ENCODE peak calls at places on chromosome 17, in six cellular contexts. W, Q, R, H, X and T are unnamed samples.

GRCh38 chr17:61461967-61462733 is 9.9 kb downstream of the TBX4 start:
- DNase-seq in W (peak; percentile 52), Q (peak; percentile 52), X (no peak), R (peak; percentile 59), H (no peak), T (peak; percentile 50)

GRCh38 chr17:8237175-8237574 is 10.7 kb downstream of the CTC1 start:
- DNase-seq in X (no peak), Q (no peak), R (peak; percentile 51), H (no peak), W (no peak), T (no peak)

GRCh38 chr17:51947160-51947559 is 211.4 kb downstream of the CA10 start:
- DNase-seq in H (no peak), Q (no peak), W (no peak), R (peak; percentile 21), X (no peak), T (no peak)

GRCh38 chr17:41768682-41769288 is 17.7 kb downstream of the JUP start:
- DNase-seq in Q (no peak), R (peak; percentile 4), H (no peak), X (no peak), W (no peak), T (no peak)

GRCh38 chr17:918102-918740 is 61.4 kb downstream of the NXN start:
- DNase-seq in Q (no peak), W (peak; percentile 35), X (no peak), R (peak; percentile 56), H (no peak), T (no peak)

GRCh38 chr17:5260542-5260941 is 21.5 kb upstream of the RABEP1 start:
- DNase-seq in X (no peak), W (no peak), R (no peak), Q (no peak), H (no peak), T (no peak)

GRCh38 chr17:57985675-57985974 is 2.4 kb downstream of the VEZF1 start:
- DNase-seq in W (peak; percentile 83), X (no peak), H (no peak), R (no peak), Q (no peak), T (no peak)

GRCh38 chr17:3526491-3526890 is 31.1 kb downstream of the TRPV3 start:
- DNase-seq in X (no peak), W (no peak), R (no peak), H (no peak), Q (no peak), T (no peak)

GRCh38 chr17:64200080-64201042 is 62.7 kb downstream of the TEX2 start:
- DNase-seq in W (peak; percentile 66), R (no peak), H (peak; percentile 23), X (no peak), Q (peak; percentile 16), T (no peak)

GRCh38 chr17:50934672-50935200 is 68.6 kb upstream of the TOB1 start:
- DNase-seq in R (no peak), W (no peak), H (no peak), X (no peak), Q (no peak), T (no peak)

GRCh38 chr17:9648521-9649110 is 3.3 kb downstream of the USP43 start:
- DNase-seq in W (no peak), H (no peak), R (no peak), X (no peak), Q (peak; percentile 78), T (peak; percentile 50)

GRCh38 chr17:4789701-4789950 is 862 bp downstream of the GLTPD2 start:
- DNase-seq in X (peak; percentile 32), H (no peak), W (no peak), R (no peak), Q (peak; percentile 64), T (no peak)

GRCh38 chr17:69250641-69251040 is 22.0 kb upstream of the ABCA10 start:
- DNase-seq in W (peak; percentile 6), Q (no peak), X (no peak), R (no peak), H (no peak), T (no peak)

GRCh38 chr17:43791589-43791988 is 11.4 kb downstream of the CFAP97D1 start:
- DNase-seq in H (no peak), X (peak; percentile 82), Q (peak; percentile 76), W (peak; percentile 51), R (no peak), T (peak; percentile 34)

GRCh38 chr17:17723354-17724261 is 42.4 kb downstream of the RAI1 start:
- DNase-seq in W (peak; percentile 92), X (no peak), Q (peak; percentile 71), R (peak; percentile 85), H (no peak), T (peak; percentile 77)

GRCh38 chr17:9268546-9268945 is 247.2 kb downstream of the NTN1 start:
- DNase-seq in H (no peak), X (no peak), W (peak; percentile 42), R (no peak), Q (no peak), T (no peak)

GRCh38 chr17:83116783-83117555 is 37.6 kb downstream of the METRNL start:
- DNase-seq in H (no peak), W (no peak), Q (no peak), X (no peak), R (no peak), T (no peak)

GRCh38 chr17:10059684-10060211 is 138.7 kb downstream of the GAS7 start:
- DNase-seq in W (peak; percentile 38), H (peak; percentile 52), Q (peak; percentile 41), R (peak; percentile 39), X (no peak), T (no peak)

GRCh38 chr17:68378202-68379149 is 78.8 kb downstream of the WIPI1 start:
- DNase-seq in R (peak; percentile 85), W (peak; percentile 99), Q (peak; percentile 69), H (no peak), X (peak; percentile 63), T (peak; percentile 31)

GRCh38 chr17:10053976-10054551 is 144.3 kb downstream of the GAS7 start:
- DNase-seq in Q (no peak), X (no peak), H (no peak), W (no peak), R (no peak), T (no peak)

GRCh38 chr17:64682261-64683181 is 20.4 kb upstream of the SMURF2 start:
- DNase-seq in H (no peak), W (peak; percentile 65), R (no peak), Q (no peak), X (no peak), T (no peak)

GRCh38 chr17:68646626-68647526 is 45.7 kb upstream of the FAM20A start:
- DNase-seq in W (peak; percentile 21), Q (no peak), X (no peak), H (no peak), R (no peak), T (no peak)

GRCh38 chr17:81991684-81992513 is 14.5 kb downstream of the ASPSCR1 start:
- DNase-seq in Q (no peak), X (no peak), H (no peak), W (peak; percentile 89), R (peak; percentile 79), T (peak; percentile 66)

GRCh38 chr17:21275047-21275578 is 9.4 kb upstream of the MAP2K3 start:
- DNase-seq in H (no peak), R (peak; percentile 22), Q (peak; percentile 55), X (no peak), W (no peak), T (peak; percentile 30)
- TF ChIP-seq EZH2 in H (no peak), R (no peak), Q (no peak), X (no peak), W (no peak), T (peak; percentile 16)

GRCh38 chr17:45951403-45951802 is 47.6 kb upstream of the STH start:
- DNase-seq in Q (no peak), X (no peak), W (no peak), R (no peak), H (no peak), T (no peak)

GRCh38 chr17:45952814-45953320 is 46.2 kb upstream of the STH start:
- DNase-seq in X (no peak), Q (no peak), W (no peak), R (no peak), H (no peak), T (no peak)

GRCh38 chr17:45950888-45951287 is 48.2 kb upstream of the STH start:
- DNase-seq in X (no peak), R (no peak), W (no peak), Q (no peak), H (no peak), T (no peak)

GRCh38 chr17:45953561-45953960 is 45.5 kb upstream of the STH start:
- DNase-seq in H (no peak), W (peak; percentile 18), X (no peak), Q (no peak), R (no peak), T (no peak)

GRCh38 chr17:45951941-45952340 is 47.1 kb upstream of the STH start:
- DNase-seq in W (no peak), H (no peak), R (no peak), Q (no peak), X (no peak), T (no peak)
- TF ChIP-seq EZH2phosphoT487 in W (no peak), H (no peak), R (no peak), Q (no peak), X (no peak), T (no peak)

DNA sequence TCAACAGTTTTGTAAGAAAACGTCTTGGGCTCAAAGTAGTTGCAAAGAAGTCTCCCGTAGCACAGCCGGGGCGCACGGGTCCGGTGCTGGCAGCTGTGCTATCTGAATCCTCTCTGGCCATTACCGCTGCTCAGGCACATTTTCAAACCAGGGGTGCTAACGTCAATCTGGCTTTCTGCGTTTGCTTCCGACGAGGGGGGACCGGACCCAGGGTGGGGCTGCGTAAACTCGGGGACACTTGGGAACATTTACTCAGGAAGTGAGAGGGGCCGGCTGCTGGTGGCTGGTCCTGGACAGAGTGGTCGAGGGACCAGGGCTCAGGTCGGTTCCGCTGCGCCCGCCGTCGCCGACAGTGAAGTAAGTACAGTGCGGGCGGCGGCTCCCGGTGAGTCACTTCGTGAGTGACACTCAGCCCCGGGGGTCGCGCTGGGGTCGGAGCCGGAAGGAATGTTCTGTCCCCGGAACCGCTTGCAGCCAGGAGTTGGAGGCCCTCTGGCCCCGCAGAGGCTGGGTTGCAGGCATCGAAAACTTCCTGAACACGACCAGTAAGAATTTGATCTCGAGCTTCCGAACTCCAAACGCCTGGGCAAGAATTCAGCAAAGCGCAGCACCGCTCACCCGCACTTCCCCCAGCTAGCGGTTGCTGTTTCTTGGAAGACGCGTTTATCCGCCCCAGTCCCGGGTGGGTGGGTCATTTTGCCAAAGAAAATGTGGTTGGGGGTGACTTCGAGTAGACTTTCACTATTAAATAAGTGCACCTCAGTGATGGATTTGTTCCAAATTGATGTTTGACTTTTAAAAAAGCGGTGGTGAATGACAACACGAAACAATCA is 1.4 kb upstream of the HS3ST3B1 start:
- DNase-seq in X (no peak), R (peak; percentile 61), W (peak; percentile 85), Q (peak; percentile 76), H (no peak), T (peak; percentile 78)
- TF ChIP-seq EZH2 in X (no peak), R (peak; percentile 68), W (no peak), Q (peak; percentile 59), H (no peak), T (peak; percentile 18)

GRCh38 chr17:77617516-77617915 is 341.0 kb upstream of the TNRC6C start:
- DNase-seq in Q (no peak), R (no peak), H (no peak), W (no peak), X (no peak), T (no peak)

GRCh38 chr17:77618173-77618572 is 340.3 kb upstream of the TNRC6C start:
- DNase-seq in X (no peak), R (no peak), W (no peak), Q (no peak), H (no peak), T (no peak)

GRCh38 chr17:77615672-77616242 is 342.7 kb upstream of the TNRC6C start:
- DNase-seq in Q (no peak), R (no peak), X (no peak), H (no peak), W (no peak), T (no peak)

GRCh38 chr17:77618731-77619130 is 339.8 kb upstream of the TNRC6C start:
- DNase-seq in R (no peak), W (no peak), X (no peak), Q (no peak), H (no peak), T (no peak)

GRCh38 chr17:77616243-77616731 is 342.2 kb upstream of the TNRC6C start:
- DNase-seq in X (no peak), Q (no peak), R (no peak), W (peak; percentile 45), H (no peak), T (no peak)
- TF ChIP-seq EZH2phosphoT487 in X (no peak), Q (no peak), R (no peak), W (no peak), H (no peak), T (no peak)